ENCODE peak calls at places on chromosome 15, in six cellular contexts. E, J, I, A, F and X are unnamed samples.

GRCh38 chr15:41780266-41780665 is 6.0 kb downstream of the MAPKBP1 start:
- DNase-seq in E (no peak), J (no peak), I (no peak), A (no peak), F (no peak), X (no peak)

GRCh38 chr15:69359724-69360123 is 54.4 kb upstream of the KIF23 start:
- DNase-seq in E (no peak), J (no peak), I (no peak), A (no peak), F (no peak), X (no peak)

GRCh38 chr15:58546635-58547627 is 115.1 kb downstream of the LIPC start:
- DNase-seq in E (no peak), J (no peak), I (peak; percentile 53), A (no peak), F (peak; percentile 77), X (no peak)

GRCh38 chr15:59232476-59232875 is 25.8 kb downstream of the LDHAL6B start:
- DNase-seq in E (no peak), J (no peak), I (no peak), A (no peak), F (no peak), X (no peak)

GRCh38 chr15:101528108-101528916 is 38.8 kb upstream of the PCSK6 start:
- DNase-seq in E (no peak), J (no peak), I (no peak), A (no peak), F (no peak), X (peak; percentile 74)

GRCh38 chr15:85752591-85752990 is 42.1 kb downstream of the KLHL25 start:
- DNase-seq in E (no peak), J (peak; percentile 78), I (no peak), A (no peak), F (no peak), X (no peak)

GRCh38 chr15:27045796-27046195 is 74.8 kb downstream of the GABRG3 start:
- DNase-seq in E (no peak), J (no peak), I (no peak), A (no peak), F (no peak), X (no peak)

GRCh38 chr15:44798815-44799214 is 62.5 kb downstream of the TRIM69 start:
- DNase-seq in E (no peak), J (no peak), I (no peak), A (no peak), F (no peak), X (no peak)

GRCh38 chr15:70078578-70079417 is 18.9 kb downstream of the TLE3 start:
- DNase-seq in E (no peak), J (no peak), I (no peak), A (no peak), F (no peak), X (no peak)

GRCh38 chr15:96093063-96093462 is 237.4 kb upstream of the NR2F2 start:
- DNase-seq in E (no peak), J (no peak), I (no peak), A (no peak), F (no peak), X (no peak)

DNA sequence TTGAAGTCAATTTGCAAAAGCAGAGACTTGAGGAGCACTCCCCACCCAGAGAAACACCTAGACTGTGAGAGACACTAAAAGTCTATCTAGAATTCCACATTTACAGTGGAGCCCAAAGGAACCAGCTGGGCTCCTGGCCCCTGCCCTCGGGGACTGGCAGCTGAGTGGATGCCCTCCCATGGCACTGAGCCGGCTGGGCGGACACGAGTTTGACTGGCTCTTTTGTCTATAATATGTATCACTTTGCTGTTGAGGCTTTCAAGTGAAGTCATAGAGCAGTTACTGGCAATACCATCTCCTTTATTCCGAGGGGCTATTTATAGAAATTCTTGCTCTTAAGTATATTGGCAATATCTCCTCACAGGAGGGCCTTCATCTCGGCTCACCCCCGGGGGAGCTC is 65.8 kb upstream of the TNFAIP8L3 start:
- DNase-seq in E (no peak), J (no peak), I (no peak), A (no peak), F (no peak), X (no peak)
- H3K27ac ChIP-seq in E (no peak overlapping the region), J (no peak overlapping the region), I (no peak overlapping the region), A (no peak overlapping the region), F (no peak overlapping the region), X (no peak overlapping the region)

GRCh38 chr15:55738715-55739114 is 4.2 kb downstream of the PRTG start:
- DNase-seq in E (no peak), J (no peak), I (no peak), A (no peak), F (no peak), X (no peak)
- H3K27ac ChIP-seq in E (no peak overlapping the region), J (no peak overlapping the region), I (no peak overlapping the region), A (no peak overlapping the region), F (no peak overlapping the region), X (no peak overlapping the region)

GRCh38 chr15:63970723-63971426 is 75.4 kb downstream of the DAPK2 start:
- DNase-seq in E (peak; percentile 35), J (no peak), I (no peak), A (no peak), F (no peak), X (no peak)

GRCh38 chr15:63969652-63970421 is 76.4 kb downstream of the DAPK2 start:
- DNase-seq in E (no peak), J (peak; percentile 73), I (no peak), A (no peak), F (no peak), X (peak; percentile 84)

GRCh38 chr15:63971904-63972303 is 74.4 kb downstream of the DAPK2 start:
- DNase-seq in E (no peak), J (no peak), I (no peak), A (no peak), F (no peak), X (no peak)

GRCh38 chr15:63972801-63973200 is 73.5 kb downstream of the DAPK2 start:
- DNase-seq in E (no peak), J (no peak), I (no peak), A (no peak), F (no peak), X (no peak)

GRCh38 chr15:63971427-63971805 is 74.9 kb downstream of the DAPK2 start:
- DNase-seq in E (peak; percentile 63), J (no peak), I (no peak), A (peak; percentile 58), F (no peak), X (peak; percentile 42)
- H3K27ac ChIP-seq in E (peak overlapping the region; percentile 25), J (peak overlapping the region; percentile 77), I (no peak overlapping the region), A (peak overlapping the region; percentile 16), F (no peak overlapping the region), X (peak overlapping the region; percentile 84)

GRCh38 chr15:74957301-74958035 is 896 bp upstream of the RPP25 start:
- DNase-seq in E (no peak), J (peak; percentile 78), I (no peak), A (peak; percentile 19), F (peak; percentile 76), X (peak; percentile 67)
- H3K27ac ChIP-seq in E (no peak overlapping the region), J (peak overlapping the region; percentile 88), I (peak overlapping the region; percentile 89), A (no peak overlapping the region), F (peak overlapping the region; percentile 82), X (peak overlapping the region; percentile 92)